ENCODE peak calls at places on chromosomes 1 and 21, in six cellular contexts. X, Q, A, Z, O and M are unnamed samples. For H3K4me1, the result is how much of the 10 kb centered on the place peaks cover.

GRCh38 chr1:119364640-119365039 is 3.9 kb upstream of the HAO2 start:
- DNase-seq in Z (no peak), X (no peak), Q (no peak), A (no peak), O (no peak), M (no peak)

GRCh38 chr1:27000817-27001460 is 7.4 kb downstream of the TRNP1 start:
- DNase-seq in Z (no peak), O (no peak), Q (no peak), X (peak), A (peak), M (no peak)

GRCh38 chr1:176466514-176466913 is 3.5 kb downstream of the PAPPA2 start:
- DNase-seq in X (no peak), A (no peak), Q (no peak), O (no peak), Z (no peak), M (no peak)

GRCh38 chr1:87902830-87903614 is 574.3 kb downstream of the LMO4 start:
- DNase-seq in X (peak), Z (peak), A (peak), Q (no peak), O (no peak), M (no peak)

GRCh38 chr1:34896612-34897011 is 32.8 kb downstream of the DLGAP3 start:
- DNase-seq in X (no peak), Q (no peak), O (no peak), Z (peak), A (no peak), M (no peak)

GRCh38 chr1:3068400-3069361 is at the start of gene PRDM16:
- DNase-seq in A (peak), Z (peak), X (peak), Q (peak), O (peak), M (no peak)

GRCh38 chr21:34011660-34012059 is 61.7 kb upstream of the MRPS6 start:
- DNase-seq in A (no peak), O (no peak), Z (no peak), X (no peak), Q (no peak), M (no peak)

GRCh38 chr1:23577056-23577985 is 18.0 kb upstream of the ID3 start:
- DNase-seq in Q (no peak), A (peak), Z (peak), X (peak), O (peak), M (no peak)

GRCh38 chr1:16371725-16372124 is 4.7 kb downstream of the SZRD1 start:
- DNase-seq in Z (peak), A (peak), O (no peak), Q (no peak), X (peak), M (no peak)
- H3K4me1 ChIP-seq in Z (half or more), A (under half), O (under half), Q (under half), X (under half), M (under half)

GRCh38 chr21:45465611-45466329 is 60.8 kb downstream of the COL18A1 start:
- DNase-seq in A (no peak), O (no peak), Z (no peak), X (no peak), Q (no peak), M (no peak)
- H3K4me1 ChIP-seq in A (under half), O (under half), Z (under half), X (under half), Q (under half), M (under half)

GRCh38 chr1:110346690-110347089 is 7.5 kb downstream of the RBM15 start:
- DNase-seq in Z (no peak), Q (no peak), X (no peak), O (no peak), A (no peak), M (no peak)
- H3K4me1 ChIP-seq in Z (half or more), Q (under half), X (under half), O (under half), A (under half), M (under half)

GRCh38 chr1:231217056-231217455 is 24.0 kb upstream of the GNPAT start:
- DNase-seq in Q (no peak), Z (no peak), X (no peak), A (no peak), O (no peak), M (no peak)
- H3K4me1 ChIP-seq in Q (under half), Z (under half), X (under half), A (under half), O (under half), M (under half)